ENCODE peak calls at places on chromosome 9, in eight cellular contexts. W is body of pancreas; G is stomach; C is HTR-8/SVneo; X is ecto neural progenitor cell; O is sigmoid colon; S is activated CD8-positive, alpha-beta memory T cell treated with anti-CD3 and anti-CD28 coated beads for 24 hours; I is effector memory CD4-positive, alpha-beta T cell. K is an unnamed sample.
A peak's percentile ranks its signal among the peaks of the same experiment; 100 is the strongest.

GRCh38 chr9:4225291-4226119 is 74.4 kb downstream of the GLIS3 start:
- DNase-seq in W (no peak), G (no peak), C (no peak), X (no peak), O (no peak), S (no peak), I (no peak), K (no peak)

GRCh38 chr9:120916573-120916972 is 10.0 kb downstream of the TRAF1 start:
- DNase-seq in W (peak; percentile 59), G (no peak), C (no peak), X (no peak), O (peak; percentile 93), S (no peak), I (no peak), K (no peak)

GRCh38 chr9:27474350-27474749 is 49.7 kb upstream of the IFNK start:
- DNase-seq in W (no peak), G (no peak), C (no peak), X (no peak), O (no peak), S (no peak), I (no peak), K (no peak)

GRCh38 chr9:85534340-85534739 is 207.4 kb downstream of the AGTPBP1 start:
- DNase-seq in W (no peak), G (no peak), C (no peak), X (no peak), O (no peak), S (no peak), I (no peak), K (peak; percentile 84)

GRCh38 chr9:124351672-124352468 is 63.4 kb downstream of the PSMB7 start:
- DNase-seq in W (no peak), G (no peak), C (no peak), X (no peak), O (peak; percentile 61), S (no peak), I (no peak), K (peak; percentile 9)

GRCh38 chr9:119998614-119999013 is 581.4 kb downstream of the CDK5RAP2 start:
- DNase-seq in W (no peak), G (no peak), C (no peak), X (no peak), O (no peak), S (no peak), I (no peak), K (no peak)

GRCh38 chr9:16290169-16290568 is 580.3 kb downstream of the BNC2 start:
- DNase-seq in W (no peak), G (no peak), C (no peak), X (no peak), O (no peak), S (no peak), I (no peak), K (no peak)

GRCh38 chr9:110650261-110650660 is 18.3 kb upstream of the MUSK start:
- DNase-seq in W (no peak), G (no peak), C (no peak), X (no peak), O (peak; percentile 67), S (no peak), I (no peak), K (no peak)

GRCh38 chr9:133320421-133320881 is 15.5 kb downstream of the SURF6 start:
- DNase-seq in W (no peak), G (no peak), C (no peak), X (no peak), O (peak; percentile 41), S (no peak), I (no peak), K (peak; percentile 54)

GRCh38 chr9:88818495-88819201 is 172.6 kb upstream of the S1PR3 start:
- DNase-seq in W (no peak), G (no peak), C (no peak), X (no peak), O (no peak), S (no peak), I (no peak), K (no peak)

GRCh38 chr9:114124666-114125580 is 25.8 kb upstream of the KIF12 start:
- DNase-seq in W (no peak), G (no peak), C (no peak), X (no peak), O (no peak), S (no peak), I (no peak), K (peak; percentile 69)

GRCh38 chr9:91896096-91896495 is 53.9 kb downstream of the ROR2 start:
- DNase-seq in W (no peak), G (no peak), C (no peak), X (no peak), O (no peak), S (no peak), I (no peak), K (peak; percentile 9)

GRCh38 chr9:125361837-125362531 is 100.4 kb downstream of the GAPVD1 start:
- DNase-seq in W (no peak), G (no peak), C (no peak), X (no peak), O (no peak), S (no peak), I (no peak), K (no peak)

GRCh38 chr9:4167040-4167671 is 132.7 kb downstream of the GLIS3 start:
- DNase-seq in W (no peak), G (no peak), C (peak; percentile 69), X (no peak), O (no peak), S (no peak), I (no peak), K (no peak)

GRCh38 chr9:95876595-95876994 is 1.1 kb downstream of the ERCC6L2 start:
- DNase-seq in W (no peak), G (no peak), C (no peak), X (no peak), O (no peak), S (no peak), I (no peak), K (no peak)

GRCh38 chr9:75962186-75963036 is 71.9 kb downstream of the PCSK5 start:
- DNase-seq in W (peak; percentile 89), G (no peak), C (no peak), X (no peak), O (no peak), S (no peak), I (no peak), K (no peak)

GRCh38 chr9:80648336-80648735 is 1041.0 kb downstream of the TLE1 start:
- DNase-seq in W (no peak), G (no peak), C (peak; percentile 29), X (no peak), O (no peak), S (no peak), I (no peak), K (no peak)

GRCh38 chr9:14358523-14358922 is 44.6 kb upstream of the NFIB start:
- DNase-seq in W (no peak), G (no peak), C (no peak), X (no peak), O (no peak), S (no peak), I (no peak), K (no peak)

GRCh38 chr9:117768740-117769400 is 64.7 kb downstream of the TLR4 start:
- DNase-seq in W (no peak), G (no peak), C (no peak), X (no peak), O (no peak), S (no peak), I (no peak), K (no peak)

GRCh38 chr9:137295313-137296213 is 6.5 kb downstream of the NRARP start:
- DNase-seq in W (peak; percentile 60), G (peak; percentile 57), C (peak; percentile 67), X (peak; percentile 82), O (no peak), S (peak; percentile 84), I (no peak), K (no peak)

GRCh38 chr9:114905160-114905940 is 25.0 kb downstream of the TNFSF8 start:
- DNase-seq in W (no peak), G (no peak), C (no peak), X (no peak), O (no peak), S (no peak), I (no peak), K (no peak)

GRCh38 chr9:35729700-35730485 is 2.1 kb downstream of the TLN1 start:
- DNase-seq in W (no peak), G (peak; percentile 42), C (peak; percentile 63), X (peak; percentile 54), O (peak; percentile 82), S (no peak), I (no peak), K (peak; percentile 92)

GRCh38 chr9:14089051-14089798 is 224.7 kb downstream of the NFIB start:
- DNase-seq in W (no peak), G (no peak), C (no peak), X (no peak), O (no peak), S (no peak), I (no peak), K (no peak)

GRCh38 chr9:93060746-93061259 is 2.3 kb downstream of the SUSD3 start:
- DNase-seq in W (no peak), G (peak; percentile 52), C (peak; percentile 54), X (no peak), O (no peak), S (peak; percentile 66), I (no peak), K (no peak)

GRCh38 chr9:26292943-26293342 is 599.7 kb downstream of the CAAP1 start:
- DNase-seq in W (no peak), G (no peak), C (peak; percentile 22), X (no peak), O (no peak), S (no peak), I (no peak), K (no peak)

GRCh38 chr9:95305770-95306492 is 11.6 kb downstream of the FANCC start:
- DNase-seq in W (no peak), G (no peak), C (peak; percentile 29), X (no peak), O (no peak), S (no peak), I (no peak), K (no peak)

GRCh38 chr9:91090132-91090410 is 271.6 kb downstream of the AUH start:
- DNase-seq in W (no peak), G (no peak), C (no peak), X (no peak), O (no peak), S (no peak), I (no peak), K (no peak)

GRCh38 chr9:137028281-137029057 is 432 bp upstream of the ABCA2 start:
- DNase-seq in W (peak; percentile 83), G (peak; percentile 78), C (no peak), X (peak; percentile 82), O (no peak), S (peak; percentile 86), I (peak; percentile 52), K (peak; percentile 88)

GRCh38 chr9:21081999-21082398 is 4.3 kb upstream of the IFNB1 start:
- DNase-seq in W (no peak), G (no peak), C (no peak), X (no peak), O (no peak), S (no peak), I (no peak), K (no peak)

GRCh38 chr9:9790216-9790872 is 822.5 kb downstream of the PTPRD start:
- DNase-seq in W (peak; percentile 43), G (no peak), C (no peak), X (no peak), O (no peak), S (no peak), I (no peak), K (no peak)

GRCh38 chr9:77495834-77496671 is 152.1 kb downstream of the GNA14 start:
- DNase-seq in W (no peak), G (no peak), C (no peak), X (no peak), O (peak; percentile 70), S (no peak), I (no peak), K (no peak)

GRCh38 chr9:130662099-130662926 is 2.1 kb upstream of the PRDM12 start:
- DNase-seq in W (no peak), G (no peak), C (no peak), X (peak; percentile 66), O (no peak), S (peak; percentile 62), I (no peak), K (no peak)

K was measured in cardiac septum.